ENCODE peak calls at places on chromosome 4, in eight cellular contexts. L is upper lobe of left lung, Q is HL-60, F is bronchial epithelial cell, A is tibial artery, I is Panc1, E is neural progenitor cell, V is psoas muscle. T is an unnamed sample. For H3K27me3, the result is how much of the 10 kb centered on the place peaks cover.

GRCh38 chr4:90318208-90318607 is 191.0 kb downstream of the CCSER1 start:
- DNase-seq in L (no peak), Q (no peak), F (peak), A (no peak), I (peak), E (no peak), V (no peak), T (no peak)

GRCh38 chr4:76003015-76003414 is 4.3 kb downstream of the CXCL9 start:
- DNase-seq in L (no peak), Q (peak), F (no peak), A (no peak), I (no peak), E (no peak), V (peak), T (no peak)

GRCh38 chr4:115871596-115871995 is 758.2 kb upstream of the NDST4 start:
- DNase-seq in L (no peak), Q (no peak), F (no peak), A (no peak), I (no peak), E (no peak), V (no peak), T (no peak)

GRCh38 chr4:37822220-37822619 is 4.3 kb upstream of the PGM2 start:
- DNase-seq in L (no peak), Q (no peak), F (peak), A (no peak), I (no peak), E (no peak), V (no peak), T (no peak)

GRCh38 chr4:99024481-99025275 is 29.2 kb downstream of the METAP1 start:
- DNase-seq in L (no peak), Q (no peak), F (peak), A (no peak), I (no peak), E (peak), V (no peak), T (no peak)

GRCh38 chr4:7397206-7398103 is 37.3 kb downstream of the PSAPL1 start:
- DNase-seq in L (no peak), Q (no peak), F (peak), A (peak), I (no peak), E (no peak), V (no peak), T (peak)

GRCh38 chr4:113683143-113683542 is 78.4 kb downstream of the CAMK2D start:
- DNase-seq in L (no peak), Q (no peak), F (peak), A (no peak), I (no peak), E (no peak), V (no peak), T (no peak)

GRCh38 chr4:185566972-185567749 is 31.9 kb upstream of the PDLIM3 start:
- DNase-seq in L (no peak), Q (no peak), F (peak), A (peak), I (no peak), E (no peak), V (peak), T (no peak)

GRCh38 chr4:98928131-98928504 is 815 bp downstream of the EIF4E start:
- DNase-seq in L (no peak), Q (peak), F (peak), A (peak), I (no peak), E (peak), V (peak), T (peak)

GRCh38 chr4:17111959-17112659 is 213.7 kb upstream of the LDB2 start:
- DNase-seq in L (no peak), Q (no peak), F (no peak), A (no peak), I (no peak), E (peak), V (no peak), T (no peak)

GRCh38 chr4:138927065-138927464 is 88.5 kb upstream of the NOCT start:
- DNase-seq in L (no peak), Q (no peak), F (no peak), A (no peak), I (no peak), E (no peak), V (no peak), T (no peak)

GRCh38 chr4:184529283-184529682 is 54.9 kb upstream of the IRF2 start:
- DNase-seq in L (no peak), Q (no peak), F (peak), A (no peak), I (no peak), E (no peak), V (no peak), T (no peak)

GRCh38 chr4:76579596-76580375 is 144.8 kb downstream of the SHROOM3 start:
- DNase-seq in L (no peak), Q (no peak), F (no peak), A (no peak), I (no peak), E (no peak), V (no peak), T (no peak)

GRCh38 chr4:140662082-140662869 is 93.5 kb upstream of the UCP1 start:
- DNase-seq in L (no peak), Q (no peak), F (peak), A (no peak), I (no peak), E (no peak), V (no peak), T (no peak)

GRCh38 chr4:159487284-159487747 is 384.4 kb downstream of the RAPGEF2 start:
- DNase-seq in L (no peak), Q (peak), F (peak), A (no peak), I (peak), E (peak), V (no peak), T (no peak)

GRCh38 chr4:159950707-159951106 is 847.8 kb downstream of the RAPGEF2 start:
- DNase-seq in L (no peak), Q (no peak), F (no peak), A (no peak), I (no peak), E (peak), V (no peak), T (no peak)

GRCh38 chr4:144302704-144303536 is 162.4 kb upstream of the GYPA start:
- DNase-seq in L (no peak), Q (no peak), F (peak), A (no peak), I (no peak), E (no peak), V (no peak), T (no peak)

GRCh38 chr4:69881173-69881773 is 21.3 kb upstream of the SULT1E1 start:
- DNase-seq in L (no peak), Q (peak), F (peak), A (no peak), I (peak), E (peak), V (no peak), T (no peak)

GRCh38 chr4:145003675-145004074 is 94.3 kb downstream of the ANAPC10 start:
- DNase-seq in L (no peak), Q (no peak), F (peak), A (no peak), I (no peak), E (no peak), V (no peak), T (no peak)

GRCh38 chr4:173332963-173333657 is 1.0 kb downstream of the HMGB2 start:
- DNase-seq in L (no peak), Q (no peak), F (peak), A (no peak), I (no peak), E (no peak), V (no peak), T (no peak)

GRCh38 chr4:158667651-158668198 is 4.0 kb downstream of the C4orf46 start:
- DNase-seq in L (no peak), Q (peak), F (peak), A (no peak), I (peak), E (no peak), V (no peak), T (no peak)

GRCh38 chr4:86092684-86093083 is 267.2 kb downstream of the MAPK10 start:
- DNase-seq in L (no peak), Q (no peak), F (peak), A (no peak), I (no peak), E (no peak), V (no peak), T (no peak)

GRCh38 chr4:7753271-7753670 is 186.4 kb downstream of the AFAP1 start:
- DNase-seq in L (no peak), Q (no peak), F (peak), A (no peak), I (no peak), E (no peak), V (no peak), T (peak)

GRCh38 chr4:177006331-177006730 is 213.6 kb upstream of the VEGFC start:
- DNase-seq in L (no peak), Q (no peak), F (no peak), A (no peak), I (no peak), E (no peak), V (no peak), T (no peak)

GRCh38 chr4:173288296-173288695 is 45.9 kb downstream of the HMGB2 start:
- DNase-seq in L (no peak), Q (peak), F (peak), A (peak), I (peak), E (peak), V (no peak), T (no peak)

GRCh38 chr4:82124365-82124764 is 249.4 kb downstream of the HNRNPD start:
- DNase-seq in L (no peak), Q (no peak), F (no peak), A (no peak), I (no peak), E (no peak), V (no peak), T (no peak)

GRCh38 chr4:15345134-15345533 is 82.7 kb upstream of the C1QTNF7 start:
- DNase-seq in L (no peak), Q (no peak), F (no peak), A (no peak), I (no peak), E (no peak), V (no peak), T (no peak)

GRCh38 chr4:77501851-77502250 is 103.8 kb upstream of the CXCL13 start:
- DNase-seq in L (no peak), Q (no peak), F (no peak), A (no peak), I (no peak), E (no peak), V (no peak), T (no peak)

GRCh38 chr4:955931-956381 is 17.4 kb downstream of the DGKQ start:
- DNase-seq in L (peak), Q (no peak), F (no peak), A (peak), I (no peak), E (no peak), V (peak), T (no peak)

GRCh38 chr4:138410266-138410665 is 168.1 kb upstream of the SLC7A11 start:
- DNase-seq in L (no peak), Q (no peak), F (no peak), A (no peak), I (no peak), E (no peak), V (no peak), T (no peak)

GRCh38 chr4:17468638-17469221 is 43.2 kb downstream of the QDPR start:
- DNase-seq in L (no peak), Q (no peak), F (no peak), A (no peak), I (no peak), E (peak), V (no peak), T (no peak)

GRCh38 chr4:90542216-90542615 is 415.0 kb downstream of the CCSER1 start:
- DNase-seq in L (no peak), Q (no peak), F (no peak), A (no peak), I (no peak), E (no peak), V (no peak), T (no peak)

GRCh38 chr4:186844059-186844681 is 120.5 kb upstream of the FAT1 start:
- DNase-seq in L (no peak), Q (no peak), F (peak), A (peak), I (peak), E (peak), V (peak), T (no peak)

GRCh38 chr4:6381571-6382123 is 90.8 kb downstream of the PPP2R2C start:
- DNase-seq in L (no peak), Q (no peak), F (no peak), A (no peak), I (no peak), E (no peak), V (peak), T (peak)

GRCh38 chr4:165192500-165192898 is 14.9 kb upstream of the KLHL2 start:
- DNase-seq in L (no peak), Q (no peak), F (no peak), A (no peak), I (no peak), E (no peak), V (no peak), T (no peak)

GRCh38 chr4:40209401-40209800 is 12.6 kb downstream of the RHOH start:
- DNase-seq in L (no peak), Q (no peak), F (no peak), A (no peak), I (no peak), E (no peak), V (no peak), T (no peak)
- H3K4me3 ChIP-seq in L (no peak), Q (no peak), F (no peak), A (no peak), I (no peak), E (no peak), V (no peak), T (no peak)

DNA sequence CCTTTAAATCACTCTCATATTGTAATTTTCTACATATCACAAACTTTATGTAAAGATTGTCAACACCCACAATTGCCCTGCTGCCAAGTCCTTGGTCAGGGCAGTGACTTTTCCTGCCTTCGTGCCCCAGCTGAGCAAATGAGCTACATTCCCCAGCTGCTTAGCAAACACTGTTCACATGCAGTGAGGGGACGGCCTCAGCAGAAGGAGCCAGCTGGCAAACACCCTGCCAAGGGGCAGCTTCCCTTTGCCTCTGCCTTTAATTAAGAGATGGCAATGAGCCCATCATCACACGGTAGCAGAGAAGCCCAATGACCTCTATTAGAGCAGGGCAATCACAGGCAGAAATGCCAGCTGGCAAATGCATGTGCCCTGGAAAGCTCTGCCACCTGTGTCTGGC is 253.4 kb downstream of the EPHA5 start:
- DNase-seq in L (no peak), Q (no peak), F (no peak), A (no peak), I (no peak), E (peak), V (no peak), T (no peak)
- TF ChIP-seq CTCF in L (no peak), Q (no peak), F (no peak), A (no peak), I (no peak), E (no peak), V (no peak), T (no peak)

GRCh38 chr4:68410149-68410548 is 37.1 kb upstream of the TMPRSS11E start:
- DNase-seq in L (no peak), Q (no peak), F (no peak), A (no peak), I (no peak), E (no peak), V (no peak), T (no peak)
- H3K27me3 ChIP-seq in L (under half), Q (under half), F (under half), A (under half), I (under half), E (under half), V (under half), T (under half)

GRCh38 chr4:12459126-12459525 is 1025.0 kb downstream of the RAB28 start:
- DNase-seq in L (no peak), Q (no peak), F (no peak), A (no peak), I (no peak), E (no peak), V (no peak), T (no peak)
- H3K4me3 ChIP-seq in L (no peak), Q (no peak), F (no peak), A (no peak), I (no peak), E (no peak), V (no peak), T (no peak)

GRCh38 chr4:153573221-153573620 is 107.1 kb downstream of the TMEM131L start:
- DNase-seq in L (no peak), Q (no peak), F (no peak), A (no peak), I (no peak), E (no peak), V (peak), T (no peak)

GRCh38 chr4:153577053-153577452 is 107.0 kb upstream of the TLR2 start:
- DNase-seq in L (no peak), Q (no peak), F (peak), A (no peak), I (no peak), E (no peak), V (no peak), T (no peak)

GRCh38 chr4:153579410-153579809 is 104.7 kb upstream of the TLR2 start:
- DNase-seq in L (no peak), Q (no peak), F (no peak), A (no peak), I (no peak), E (no peak), V (no peak), T (no peak)

GRCh38 chr4:153573881-153574807 is 108.0 kb downstream of the TMEM131L start:
- DNase-seq in L (no peak), Q (no peak), F (peak), A (peak), I (peak), E (peak), V (peak), T (peak)

GRCh38 chr4:153576443-153576774 is 107.7 kb upstream of the TLR2 start:
- DNase-seq in L (no peak), Q (no peak), F (no peak), A (no peak), I (no peak), E (no peak), V (no peak), T (no peak)
- TF ChIP-seq CTCF in L (no peak), Q (no peak), F (no peak), A (no peak), I (peak), E (no peak), V (no peak), T (no peak)

GRCh38 chr4:153000068-153000420 is 63.9 kb downstream of the FHDC1 start:
- DNase-seq in L (no peak), Q (no peak), F (no peak), A (no peak), I (no peak), E (no peak), V (no peak), T (no peak)

GRCh38 chr4:152997235-152997735 is 61.2 kb downstream of the FHDC1 start:
- DNase-seq in L (no peak), Q (no peak), F (no peak), A (no peak), I (no peak), E (no peak), V (no peak), T (no peak)

GRCh38 chr4:152997771-152998487 is 61.8 kb downstream of the FHDC1 start:
- DNase-seq in L (no peak), Q (no peak), F (peak), A (no peak), I (no peak), E (no peak), V (no peak), T (no peak)

GRCh38 chr4:152999376-153000067 is 63.4 kb downstream of the FHDC1 start:
- DNase-seq in L (no peak), Q (no peak), F (no peak), A (no peak), I (no peak), E (no peak), V (no peak), T (no peak)

GRCh38 chr4:152998861-152999260 is 62.7 kb downstream of the FHDC1 start:
- DNase-seq in L (no peak), Q (no peak), F (no peak), A (no peak), I (no peak), E (no peak), V (no peak), T (no peak)
- H3K27me3 ChIP-seq in L (under half), Q (under half), F (under half), A (under half), I (under half), E (under half), V (under half), T (under half)

GRCh38 chr4:36241771-36242170 is 2.5 kb downstream of the ARAP2 start:
- DNase-seq in L (no peak), Q (no peak), F (peak), A (no peak), I (no peak), E (no peak), V (no peak), T (no peak)

GRCh38 chr4:36244257-36245084 is at the start of gene ARAP2:
- DNase-seq in L (peak), Q (no peak), F (peak), A (peak), I (no peak), E (peak), V (peak), T (peak)

GRCh38 chr4:36243355-36244256 is 708 bp downstream of the ARAP2 start:
- DNase-seq in L (no peak), Q (no peak), F (peak), A (peak), I (no peak), E (no peak), V (peak), T (peak)

GRCh38 chr4:36237366-36238353 is 6.7 kb downstream of the ARAP2 start:
- DNase-seq in L (no peak), Q (no peak), F (no peak), A (no peak), I (no peak), E (no peak), V (no peak), T (no peak)

GRCh38 chr4:36242629-36243354 is 1.5 kb downstream of the ARAP2 start:
- DNase-seq in L (no peak), Q (no peak), F (peak), A (no peak), I (no peak), E (no peak), V (no peak), T (no peak)
- H3K4me3 ChIP-seq in L (peak), Q (no peak), F (peak), A (no peak), I (peak), E (peak), V (peak), T (peak)

GRCh38 chr4:25118096-25118495 is 42.2 kb downstream of the SEPSECS start:
- DNase-seq in L (no peak), Q (no peak), F (no peak), A (no peak), I (no peak), E (no peak), V (no peak), T (no peak)
- TF ChIP-seq CTCF in L (no peak), Q (no peak), F (no peak), A (no peak), I (no peak), E (no peak), V (no peak), T (no peak)

DNA sequence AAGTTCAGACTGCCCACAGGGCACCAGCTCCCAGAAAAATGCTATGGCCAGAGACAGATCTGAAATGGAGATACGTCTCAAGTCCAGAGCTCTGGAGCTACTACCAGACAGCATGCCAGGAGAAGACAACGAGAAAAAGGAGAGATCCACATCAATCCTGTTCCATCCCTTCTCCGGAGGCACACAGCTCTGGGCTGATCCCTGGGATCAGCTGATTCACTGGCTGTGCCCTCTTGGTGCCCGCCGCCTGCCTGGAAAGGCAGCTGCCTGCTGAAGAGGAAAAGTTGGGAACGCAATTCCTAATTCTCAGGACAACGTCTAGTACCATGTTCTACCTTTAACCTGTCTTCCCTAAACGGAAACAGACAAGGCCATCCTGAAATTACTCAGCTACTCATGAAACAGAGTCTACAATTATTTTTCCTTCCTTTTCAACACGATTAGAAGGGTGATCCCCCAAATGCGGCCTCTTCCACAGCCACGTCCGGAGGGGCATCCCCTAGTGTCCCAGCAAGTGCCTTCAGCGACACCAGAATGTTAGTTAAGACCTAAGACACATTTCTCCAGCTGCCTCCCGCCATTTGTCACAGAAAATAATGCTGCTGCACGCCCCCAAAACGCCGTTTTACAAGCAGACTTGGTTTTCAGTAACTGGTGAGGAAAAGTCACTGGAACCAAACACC is 2.4 kb downstream of the ZFYVE28 start:
- DNase-seq in L (no peak), Q (no peak), F (no peak), A (no peak), I (no peak), E (peak), V (no peak), T (no peak)
- H3K27me3 ChIP-seq in L (under half), Q (under half), F (under half), A (under half), I (under half), E (half or more), V (under half), T (under half)